ENCODE peak calls at places on chromosomes 16 and 17, in seven cellular contexts. T is MM.1S, A is IMR-90, J is fibroblast of lung, Z is colonic mucosa, G is endothelial cell of umbilical vein, H is GM12878. D is an unnamed sample.

GRCh38 chr16:876523-877241 is 76.1 kb upstream of the GNG13 start:
- DNase-seq in T (no peak), A (no peak), J (no peak), Z (no peak), G (no peak), H (no peak), D (no peak)

GRCh38 chr16:2497116-2497630 is 16.6 kb upstream of the ATP6V0C start:
- DNase-seq in T (no peak), A (no peak), J (no peak), Z (no peak), G (no peak), H (no peak), D (no peak)

GRCh38 chr17:43778337-43779144 is at the start of gene DUSP3:
- DNase-seq in T (peak; percentile 64), A (peak; percentile 91), J (peak; percentile 91), Z (peak; percentile 96), G (peak; percentile 89), H (no peak), D (no peak)

GRCh38 chr16:66427036-66427446 is at the start of gene BEAN1:
- DNase-seq in T (no peak), A (no peak), J (peak; percentile 31), Z (no peak), G (no peak), H (no peak), D (no peak)

GRCh38 chr17:64190468-64190867 is 60.5 kb upstream of the ERN1 start:
- DNase-seq in T (no peak), A (no peak), J (no peak), Z (no peak), G (no peak), H (no peak), D (no peak)

GRCh38 chr17:28701987-28702751 is 9.5 kb downstream of the PROCA1 start:
- DNase-seq in T (no peak), A (no peak), J (no peak), Z (no peak), G (no peak), H (no peak), D (no peak)

GRCh38 chr17:32546031-32546444 is 59.2 kb downstream of the CDK5R1 start:
- DNase-seq in T (no peak), A (no peak), J (peak; percentile 7), Z (no peak), G (no peak), H (no peak), D (no peak)

GRCh38 chr17:46875849-46876352 is 24.5 kb downstream of the WNT9B start:
- DNase-seq in T (peak; percentile 36), A (no peak), J (no peak), Z (no peak), G (no peak), H (no peak), D (no peak)

DNA sequence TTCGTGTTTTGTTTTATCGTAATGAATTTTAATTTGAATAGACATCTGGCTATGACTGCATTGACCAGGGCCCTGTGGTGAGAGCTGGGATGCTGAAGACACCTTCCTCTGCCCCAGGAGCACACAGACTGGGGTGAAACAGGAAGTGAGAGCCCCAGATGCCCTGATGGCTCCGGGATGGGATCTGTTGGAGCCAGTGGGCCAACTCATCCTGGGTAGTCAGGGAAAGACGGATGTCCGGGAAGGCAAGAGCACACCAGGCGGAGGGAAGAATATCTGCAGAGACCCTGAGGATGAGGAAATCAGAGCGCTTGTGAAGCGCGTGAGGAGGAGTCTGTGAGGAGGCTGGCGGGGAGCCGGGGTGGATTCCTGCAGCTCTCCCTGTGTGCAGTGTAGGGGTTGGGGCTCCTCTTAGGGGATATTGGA is 71.5 kb upstream of the LGALS9 start:
- DNase-seq in T (no peak), A (peak; percentile 87), J (peak; percentile 71), Z (peak; percentile 39), G (no peak), H (no peak), D (no peak)
- TF ChIP-seq CTCF in T (no peak), A (peak; percentile 50), J (peak; percentile 57), Z (no peak), G (peak; percentile 12), H (no peak), D (no peak)

DNA sequence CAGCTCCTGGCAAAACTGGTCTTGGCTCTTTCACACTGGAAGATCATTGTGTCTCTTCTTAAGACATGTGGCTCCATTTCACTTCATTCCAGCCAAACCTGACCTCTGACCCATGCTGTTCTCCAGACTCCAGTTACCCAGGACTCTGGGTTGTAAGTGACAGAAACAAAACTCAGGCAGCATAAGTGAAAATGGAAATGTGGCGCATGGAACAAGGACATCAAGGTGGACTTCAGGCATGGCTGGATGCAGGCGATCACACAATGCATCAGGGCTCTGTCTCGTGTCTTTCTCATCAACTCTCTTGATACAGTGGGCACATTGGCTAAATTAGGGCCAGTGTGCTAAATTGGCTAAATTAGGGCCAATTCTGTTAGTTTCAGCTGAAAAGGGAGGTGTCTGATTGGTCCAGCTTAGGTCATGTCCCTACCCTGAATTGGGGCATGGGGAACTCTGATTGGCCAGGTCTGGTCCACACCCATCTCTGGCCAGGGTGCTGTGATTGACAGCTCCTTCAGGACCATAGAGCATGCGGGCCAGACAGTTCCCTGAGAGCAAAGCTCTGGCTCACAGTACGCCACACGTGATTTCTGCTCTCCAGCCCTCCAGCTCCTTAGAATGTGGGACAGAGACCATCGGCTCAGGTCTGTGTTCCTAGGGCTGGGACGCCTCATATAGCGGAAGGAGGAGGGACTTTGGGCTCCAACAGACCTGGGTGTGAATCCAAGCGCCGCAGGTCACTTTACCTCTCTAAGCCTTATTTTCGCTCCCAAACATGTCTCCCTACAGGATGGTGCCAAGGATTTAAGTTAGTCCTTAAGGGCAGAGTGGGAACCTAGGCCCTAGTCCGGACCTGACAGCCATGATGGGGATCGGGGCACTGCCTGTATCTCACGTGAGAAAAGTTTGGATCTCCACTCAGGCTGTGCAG is 17.5 kb downstream of the SOCS1 start:
- DNase-seq in T (no peak), A (no peak), J (no peak), Z (no peak), G (no peak), H (no peak), D (no peak)
- H3K9ac ChIP-seq in T (no peak overlapping the region), A (no peak overlapping the region), J (no peak overlapping the region), Z (no peak overlapping the region), G (no peak overlapping the region), H (no peak overlapping the region), D (no peak overlapping the region)

GRCh38 chr16:79754081-79754872 is 153.7 kb upstream of the MAF start:
- DNase-seq in T (no peak), A (no peak), J (peak; percentile 23), Z (no peak), G (no peak), H (no peak), D (no peak)
- TF ChIP-seq CTCF in T (no peak), A (no peak), J (no peak), Z (no peak), G (no peak), H (no peak), D (no peak)

DNA sequence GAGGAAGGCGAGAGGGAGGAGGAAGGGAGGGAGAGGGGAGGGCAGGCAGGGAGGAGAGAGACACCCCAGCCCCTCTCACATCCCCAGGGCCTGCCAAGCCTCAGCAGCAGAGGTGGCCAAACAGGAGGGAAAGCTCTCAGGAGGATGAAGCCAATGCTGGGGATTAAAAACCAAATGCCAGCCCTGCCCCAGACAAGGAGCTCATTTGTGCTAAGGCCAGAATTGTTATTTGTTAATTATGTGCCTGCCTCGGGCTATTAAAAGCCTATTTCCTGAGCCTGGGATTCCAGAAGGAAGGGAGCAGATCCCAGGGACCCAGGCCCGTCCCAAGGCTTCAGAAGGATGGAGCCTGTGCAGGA is 27.9 kb upstream of the GINS2 start:
- DNase-seq in T (no peak), A (no peak), J (no peak), Z (no peak), G (no peak), H (no peak), D (no peak)
- H3K9ac ChIP-seq in T (no peak overlapping the region), A (no peak overlapping the region), J (no peak overlapping the region), Z (no peak overlapping the region), G (no peak overlapping the region), H (no peak overlapping the region), D (peak overlapping the region; percentile 54)

DNA sequence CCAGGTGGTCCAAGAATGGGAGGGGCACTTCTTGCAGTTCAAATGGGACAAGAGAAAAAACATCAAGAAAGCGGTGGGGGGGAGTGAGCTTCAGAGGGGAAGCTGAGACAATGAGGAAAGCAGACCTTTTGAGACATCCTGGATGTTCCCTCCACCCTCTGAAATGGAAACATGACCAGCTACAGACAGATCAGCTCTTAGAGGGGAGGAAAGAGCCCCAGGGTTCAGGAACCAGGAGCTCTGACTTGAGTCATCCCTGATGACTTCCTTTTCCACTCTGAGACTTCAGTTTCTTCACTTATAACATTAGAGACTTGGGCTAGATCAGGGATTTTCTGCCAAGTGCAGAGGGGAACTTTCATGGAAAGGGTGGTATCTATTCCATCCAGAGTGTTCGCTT is 368.1 kb downstream of the SLC39A11 start:
- DNase-seq in T (no peak), A (peak; percentile 66), J (no peak), Z (no peak), G (no peak), H (no peak), D (peak; percentile 15)
- TF ChIP-seq CTCF in T (no peak), A (no peak), J (no peak), Z (no peak), G (no peak), H (no peak), D (no peak)

GRCh38 chr17:73584049-73584448 is 60.2 kb downstream of the SDK2 start:
- DNase-seq in T (no peak), A (no peak), J (no peak), Z (no peak), G (no peak), H (no peak), D (no peak)

GRCh38 chr17:73585583-73585982 is 58.7 kb downstream of the SDK2 start:
- DNase-seq in T (no peak), A (no peak), J (no peak), Z (no peak), G (no peak), H (no peak), D (no peak)

GRCh38 chr17:73586921-73587680 is 57.1 kb downstream of the SDK2 start:
- DNase-seq in T (peak; percentile 12), A (no peak), J (no peak), Z (peak; percentile 28), G (no peak), H (no peak), D (no peak)

GRCh38 chr17:73586153-73586906 is 57.9 kb downstream of the SDK2 start:
- DNase-seq in T (no peak), A (no peak), J (no peak), Z (no peak), G (no peak), H (no peak), D (no peak)

DNA sequence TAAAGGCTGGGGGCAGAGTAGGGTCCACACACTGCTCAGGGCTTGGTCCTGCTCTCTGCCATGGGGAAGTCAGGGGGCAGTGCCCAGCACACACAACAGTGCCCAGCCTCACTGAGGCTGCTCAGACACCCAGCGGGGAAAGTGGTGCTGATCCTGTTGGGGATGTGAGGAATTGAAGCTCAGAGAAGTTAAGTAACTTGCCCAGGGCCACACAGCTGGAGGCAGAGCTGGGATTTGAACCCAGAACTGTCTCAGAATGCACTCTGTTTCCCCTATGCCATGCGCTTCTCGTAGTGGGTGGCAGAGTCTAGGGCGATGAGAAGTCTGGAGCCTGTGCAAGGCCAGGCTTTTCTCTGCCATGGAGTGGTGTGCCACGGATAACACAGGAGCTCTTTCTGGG is 59.3 kb downstream of the SDK2 start:
- DNase-seq in T (no peak), A (no peak), J (no peak), Z (no peak), G (no peak), H (no peak), D (no peak)
- H3K9ac ChIP-seq in T (no peak overlapping the region), A (no peak overlapping the region), J (no peak overlapping the region), Z (no peak overlapping the region), G (no peak overlapping the region), H (no peak overlapping the region), D (no peak overlapping the region)